ENCODE peak calls at places on chromosome 15, in nine cellular contexts. J is kidney epithelial cell, K is left ventricle myocardium inferior, D is H9, E is GM23338, N is PC-3, M is breast epithelium, Y is trophoblast cell, C is astrocyte. R is an unnamed sample.
A peak's percentile ranks its signal among the peaks of the same experiment; 100 is the strongest.

GRCh38 chr15:78991476-78991875 is 46.6 kb upstream of the CTSH start:
- DNase-seq in N (no peak), K (no peak), E (no peak), D (no peak), M (no peak), C (peak; percentile 49), J (no peak), Y (no peak), R (no peak)

GRCh38 chr15:45112143-45112591 is 1.8 kb downstream of the DUOX2 start:
- DNase-seq in D (peak; percentile 57), N (no peak), J (no peak), Y (no peak), K (no peak), E (peak; percentile 35), C (no peak), M (no peak), R (no peak)

GRCh38 chr15:50865515-50866370 is 42.7 kb upstream of the AP4E1 start:
- DNase-seq in Y (no peak), M (no peak), J (no peak), D (no peak), C (no peak), K (no peak), E (no peak), N (no peak), R (no peak)

GRCh38 chr15:95032181-95032580 is 800.8 kb downstream of the MCTP2 start:
- DNase-seq in Y (no peak), D (no peak), C (peak; percentile 53), J (peak; percentile 31), E (no peak), M (no peak), N (no peak), K (no peak), R (no peak)

GRCh38 chr15:100525894-100526512 is 2.7 kb downstream of the CERS3 start:
- DNase-seq in K (peak; percentile 66), D (no peak), M (peak; percentile 79), E (no peak), Y (no peak), J (no peak), N (no peak), C (no peak), R (no peak)

GRCh38 chr15:69298697-69299441 is at the start of gene PAQR5:
- DNase-seq in K (peak; percentile 25), M (no peak), C (no peak), D (peak; percentile 54), N (peak; percentile 60), J (no peak), Y (no peak), E (peak; percentile 61), R (no peak)

GRCh38 chr15:98403169-98403568 is 245.2 kb upstream of the IGF1R start:
- DNase-seq in K (no peak), N (no peak), M (no peak), E (no peak), C (no peak), Y (no peak), D (no peak), J (no peak), R (no peak)

GRCh38 chr15:39511915-39512260 is 69.0 kb upstream of the THBS1 start:
- DNase-seq in Y (no peak), D (no peak), K (peak; percentile 22), M (no peak), J (no peak), C (peak; percentile 48), E (no peak), N (no peak), R (no peak)

GRCh38 chr15:58870451-58870850 is 63.0 kb downstream of the SLTM start:
- DNase-seq in K (no peak), N (no peak), J (no peak), E (no peak), M (no peak), D (no peak), C (no peak), Y (no peak), R (no peak)

GRCh38 chr15:56227780-56228179 is 15.9 kb downstream of the RFX7 start:
- DNase-seq in K (no peak), E (no peak), C (no peak), N (no peak), D (no peak), M (no peak), J (no peak), Y (no peak), R (no peak)

GRCh38 chr15:42094512-42094963 is at the start of gene PLA2G4D:
- DNase-seq in M (no peak), C (no peak), J (no peak), Y (no peak), D (peak; percentile 56), K (no peak), E (no peak), N (peak; percentile 60), R (no peak)

GRCh38 chr15:49645937-49646336 is 25.1 kb downstream of the DTWD1 start:
- DNase-seq in E (no peak), M (peak; percentile 30), J (peak; percentile 81), D (no peak), K (no peak), N (peak; percentile 52), C (peak; percentile 79), Y (peak; percentile 36), R (no peak)

GRCh38 chr15:100786139-100786531 is 93.5 kb upstream of the ALDH1A3 start:
- DNase-seq in M (no peak), Y (no peak), C (no peak), K (no peak), J (no peak), N (no peak), E (no peak), D (no peak), R (no peak)

GRCh38 chr15:88748081-88748480 is 55.2 kb upstream of the ACAN start:
- DNase-seq in C (no peak), J (no peak), D (no peak), K (no peak), E (no peak), Y (no peak), M (no peak), N (no peak), R (no peak)

GRCh38 chr15:88748651-88749050 is 54.6 kb upstream of the ACAN start:
- DNase-seq in J (no peak), D (no peak), Y (no peak), C (no peak), E (no peak), M (no peak), K (no peak), N (no peak), R (no peak)

GRCh38 chr15:88752501-88752900 is 50.7 kb upstream of the ACAN start:
- DNase-seq in D (no peak), C (no peak), E (no peak), M (no peak), K (no peak), J (no peak), Y (no peak), N (no peak), R (no peak)

GRCh38 chr15:88747626-88748025 is 55.6 kb upstream of the ACAN start:
- DNase-seq in E (no peak), C (no peak), M (no peak), Y (no peak), D (no peak), K (no peak), J (no peak), N (no peak), R (no peak)

GRCh38 chr15:88749699-88750098 is 53.5 kb upstream of the ACAN start:
- DNase-seq in Y (no peak), C (no peak), K (no peak), M (no peak), N (no peak), E (peak; percentile 14), J (no peak), D (no peak), R (no peak)
- H3K27me3 ChIP-seq in Y (no peaks in the 10 kb centered on the region), C (peaks cover 11% of the 10 kb centered on the region), K (peaks cover 49% of the 10 kb centered on the region), M (no peaks in the 10 kb centered on the region), N (peaks cover 32% of the 10 kb centered on the region), E (no peaks in the 10 kb centered on the region), J (no peaks in the 10 kb centered on the region), D (no peaks in the 10 kb centered on the region), R (peaks cover 11% of the 10 kb centered on the region)

DNA sequence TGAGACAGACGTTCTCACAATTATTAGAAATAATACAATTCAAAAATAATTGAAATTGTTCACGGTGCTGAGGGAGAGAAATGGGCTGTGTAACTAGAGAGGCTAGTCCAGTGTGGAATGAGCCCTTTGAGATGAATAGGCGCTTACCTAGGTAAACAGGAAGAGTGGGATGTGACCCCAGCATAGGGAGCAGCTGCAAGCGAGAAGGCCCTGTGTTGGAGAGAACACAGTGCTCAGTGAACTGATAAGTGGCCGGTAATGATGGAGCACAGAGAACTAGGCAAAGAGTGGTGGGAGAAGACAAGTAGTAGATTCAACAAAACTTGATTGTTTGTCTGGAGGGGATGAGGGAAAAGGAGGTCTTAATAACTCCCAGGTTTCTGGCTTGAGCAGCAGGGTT is 103.9 kb downstream of the HCN4 start:
- DNase-seq in E (no peak), K (no peak), N (no peak), D (no peak), J (no peak), M (no peak), Y (no peak), C (no peak), R (no peak)
- H3K27me3 ChIP-seq in E (no peaks in the 10 kb centered on the region), K (no peaks in the 10 kb centered on the region), N (no peaks in the 10 kb centered on the region), D (no peaks in the 10 kb centered on the region), J (no peaks in the 10 kb centered on the region), M (no peaks in the 10 kb centered on the region), Y (no peaks in the 10 kb centered on the region), C (no peaks in the 10 kb centered on the region), R (no peaks in the 10 kb centered on the region)

GRCh38 chr15:87863152-87863551 is 393.4 kb downstream of the NTRK3 start:
- DNase-seq in Y (no peak), D (peak; percentile 40), K (no peak), C (no peak), M (no peak), N (no peak), E (peak; percentile 78), J (no peak), R (no peak)

GRCh38 chr15:87871130-87871737 is 385.3 kb downstream of the NTRK3 start:
- DNase-seq in J (no peak), M (no peak), K (no peak), D (no peak), N (no peak), C (peak; percentile 81), E (no peak), Y (no peak), R (peak; percentile 35)

GRCh38 chr15:87871738-87872315 is 384.7 kb downstream of the NTRK3 start:
- DNase-seq in E (no peak), Y (no peak), J (no peak), M (no peak), K (no peak), D (no peak), N (no peak), C (peak; percentile 36), R (peak; percentile 31)

DNA sequence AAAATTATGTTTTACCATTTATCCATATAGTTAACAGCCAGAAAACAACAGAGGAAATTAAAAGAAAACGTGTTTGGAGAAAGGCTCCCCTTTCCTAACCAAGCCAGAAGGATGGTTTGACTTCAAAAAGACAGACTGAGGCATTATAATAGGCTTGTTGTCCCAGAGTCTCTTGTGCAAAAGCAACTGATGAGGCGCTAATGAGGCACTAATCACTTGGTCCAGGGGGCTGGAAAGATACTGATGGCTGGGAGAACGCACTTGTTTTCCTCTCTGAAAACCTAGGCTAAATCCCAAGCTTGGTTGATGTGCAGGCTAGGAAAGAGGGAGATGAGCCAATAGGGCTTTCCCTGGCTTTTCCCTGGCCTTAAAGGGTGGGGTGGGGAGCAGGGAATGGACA is 389.6 kb downstream of the NTRK3 start:
- DNase-seq in M (no peak), D (peak; percentile 43), C (no peak), K (no peak), N (no peak), E (peak; percentile 6), Y (no peak), J (no peak), R (no peak)
- H3K27me3 ChIP-seq in M (no peaks in the 10 kb centered on the region), D (no peaks in the 10 kb centered on the region), C (no peaks in the 10 kb centered on the region), K (no peaks in the 10 kb centered on the region), N (no peaks in the 10 kb centered on the region), E (no peaks in the 10 kb centered on the region), Y (no peaks in the 10 kb centered on the region), J (no peaks in the 10 kb centered on the region), R (no peaks in the 10 kb centered on the region)

GRCh38 chr15:63236272-63236671 is 41.1 kb upstream of the APH1B start:
- DNase-seq in J (no peak), D (no peak), M (no peak), N (peak; percentile 85), K (no peak), Y (no peak), C (peak; percentile 84), E (no peak), R (no peak)
- H3K27me3 ChIP-seq in J (no peaks in the 10 kb centered on the region), D (no peaks in the 10 kb centered on the region), M (no peaks in the 10 kb centered on the region), N (no peaks in the 10 kb centered on the region), K (no peaks in the 10 kb centered on the region), Y (no peaks in the 10 kb centered on the region), C (no peaks in the 10 kb centered on the region), E (no peaks in the 10 kb centered on the region), R (no peaks in the 10 kb centered on the region)